ENCODE peak calls at places on chromosomes 16 and 17, in seven cellular contexts. Z, E, W, P, U, F and C are unnamed samples.

GRCh38 chr17:44900894-44901293 is 1.6 kb upstream of the EFTUD2 start:
- DNase-seq in Z (no peak), U (peak; percentile 76), W (peak; percentile 83), E (no peak), P (no peak), F (peak; percentile 84), C (no peak)

GRCh38 chr16:86476956-86477530 is 33.3 kb upstream of the FOXF1 start:
- DNase-seq in P (no peak), F (no peak), W (no peak), U (no peak), Z (no peak), E (no peak), C (no peak)

GRCh38 chr17:78332530-78332929 is 27.3 kb downstream of the SOCS3 start:
- DNase-seq in W (no peak), U (no peak), P (no peak), Z (no peak), F (no peak), E (no peak), C (no peak)

GRCh38 chr16:12639044-12639443 is 164.6 kb downstream of the CPPED1 start:
- DNase-seq in Z (peak; percentile 73), U (no peak), F (peak; percentile 62), E (no peak), P (no peak), W (peak; percentile 39), C (no peak)

GRCh38 chr16:85490971-85491771 is 122.0 kb upstream of the GSE1 start:
- DNase-seq in W (no peak), U (peak; percentile 9), P (peak; percentile 89), E (no peak), Z (peak; percentile 79), F (no peak), C (peak; percentile 88)

GRCh38 chr16:1474047-1474446 is 781 bp downstream of the CLCN7 start:
- DNase-seq in W (no peak), P (no peak), E (no peak), Z (no peak), F (no peak), U (peak; percentile 3), C (no peak)

GRCh38 chr16:86882586-86883280 is 304.4 kb downstream of the FOXL1 start:
- DNase-seq in Z (no peak), P (no peak), F (peak; percentile 62), U (peak; percentile 65), E (no peak), W (peak; percentile 88), C (no peak)

GRCh38 chr16:3856367-3857141 is 24.0 kb downstream of the CREBBP start:
- DNase-seq in F (no peak), E (no peak), P (no peak), Z (no peak), W (no peak), U (no peak), C (peak; percentile 57)

GRCh38 chr16:77786448-77786847 is 1.9 kb upstream of the VAT1L start:
- DNase-seq in W (no peak), P (no peak), Z (no peak), F (no peak), E (no peak), U (no peak), C (no peak)

GRCh38 chr17:59423137-59423703 is 91.8 kb downstream of the YPEL2 start:
- DNase-seq in W (peak; percentile 24), P (no peak), U (peak; percentile 68), Z (peak; percentile 77), F (peak; percentile 74), E (no peak), C (peak; percentile 80)

GRCh38 chr16:68800257-68800875 is 43.0 kb upstream of the TANGO6 start:
- DNase-seq in P (peak; percentile 82), Z (peak; percentile 64), E (no peak), W (peak; percentile 83), U (peak; percentile 85), F (peak; percentile 71), C (peak; percentile 93)

GRCh38 chr16:3858809-3859208 is 21.7 kb downstream of the CREBBP start:
- DNase-seq in F (no peak), P (no peak), U (no peak), E (no peak), W (no peak), Z (no peak), C (no peak)

GRCh38 chr17:48006936-48007703 is 30.5 kb downstream of the COPZ2 start:
- DNase-seq in F (no peak), E (no peak), W (no peak), Z (no peak), P (no peak), U (no peak), C (no peak)

DNA sequence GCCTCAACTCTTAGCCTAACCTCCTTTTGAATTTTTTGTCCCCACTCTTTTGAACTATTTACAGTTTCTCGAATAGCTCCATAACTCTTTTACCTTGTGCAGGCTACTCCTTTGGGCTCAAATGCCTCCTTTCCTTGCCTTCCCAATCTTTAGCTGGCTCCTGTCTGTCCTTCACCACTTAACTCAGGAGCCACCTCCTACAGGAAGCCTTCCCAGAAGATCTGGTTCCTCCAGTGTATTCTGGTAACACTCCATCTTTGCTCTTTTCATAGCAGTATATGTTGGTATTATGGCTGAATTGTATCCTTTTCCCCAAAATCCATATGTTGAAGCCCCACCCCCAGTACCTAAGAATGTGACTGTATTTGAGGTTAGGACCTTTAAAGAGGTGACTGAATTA is 9.0 kb upstream of the GRB2 start:
- DNase-seq in E (no peak), W (no peak), P (no peak), U (no peak), Z (no peak), F (no peak), C (no peak)
- H3K9ac ChIP-seq in E (no peak overlapping the region), W (no peak overlapping the region), P (no peak overlapping the region), U (no peak overlapping the region), Z (no peak overlapping the region), F (no peak overlapping the region), C (no peak overlapping the region)

GRCh38 chr17:81842725-81843504 is 8.1 kb upstream of the PPP1R27 start:
- DNase-seq in F (no peak), Z (no peak), W (no peak), E (peak; percentile 75), U (peak; percentile 23), P (no peak), C (no peak)

GRCh38 chr17:81844887-81845286 is 10.0 kb upstream of the PPP1R27 start:
- DNase-seq in W (no peak), F (no peak), U (no peak), Z (no peak), E (no peak), P (no peak), C (no peak)

GRCh38 chr17:81844327-81844851 is 9.5 kb upstream of the PPP1R27 start:
- DNase-seq in Z (no peak), E (no peak), W (no peak), P (no peak), U (no peak), F (no peak), C (no peak)

GRCh38 chr17:81842378-81842724 is 7.5 kb upstream of the PPP1R27 start:
- DNase-seq in P (no peak), E (no peak), Z (no peak), F (no peak), W (no peak), U (no peak), C (no peak)

GRCh38 chr17:81843713-81844326 is 9.0 kb upstream of the PPP1R27 start:
- DNase-seq in P (no peak), U (no peak), E (no peak), Z (no peak), F (no peak), W (no peak), C (no peak)
- H3K9me3 ChIP-seq in P (no peaks in the 10 kb centered on the region), U (no peaks in the 10 kb centered on the region), E (no peaks in the 10 kb centered on the region), Z (no peaks in the 10 kb centered on the region), F (no peaks in the 10 kb centered on the region), W (no peaks in the 10 kb centered on the region), C (no peaks in the 10 kb centered on the region)

GRCh38 chr16:80029706-80030481 is 429.4 kb upstream of the MAF start:
- DNase-seq in P (no peak), W (no peak), U (no peak), F (no peak), Z (no peak), E (no peak), C (peak; percentile 56)

GRCh38 chr16:80024443-80024842 is 423.9 kb upstream of the MAF start:
- DNase-seq in U (no peak), E (no peak), Z (no peak), W (no peak), P (no peak), F (no peak), C (no peak)

GRCh38 chr16:80028581-80029380 is 428.2 kb upstream of the MAF start:
- DNase-seq in U (no peak), F (no peak), P (no peak), E (no peak), Z (no peak), W (no peak), C (peak; percentile 76)

GRCh38 chr16:80029381-80029630 is 428.8 kb upstream of the MAF start:
- DNase-seq in P (no peak), Z (no peak), E (no peak), F (no peak), U (no peak), W (no peak), C (no peak)

DNA sequence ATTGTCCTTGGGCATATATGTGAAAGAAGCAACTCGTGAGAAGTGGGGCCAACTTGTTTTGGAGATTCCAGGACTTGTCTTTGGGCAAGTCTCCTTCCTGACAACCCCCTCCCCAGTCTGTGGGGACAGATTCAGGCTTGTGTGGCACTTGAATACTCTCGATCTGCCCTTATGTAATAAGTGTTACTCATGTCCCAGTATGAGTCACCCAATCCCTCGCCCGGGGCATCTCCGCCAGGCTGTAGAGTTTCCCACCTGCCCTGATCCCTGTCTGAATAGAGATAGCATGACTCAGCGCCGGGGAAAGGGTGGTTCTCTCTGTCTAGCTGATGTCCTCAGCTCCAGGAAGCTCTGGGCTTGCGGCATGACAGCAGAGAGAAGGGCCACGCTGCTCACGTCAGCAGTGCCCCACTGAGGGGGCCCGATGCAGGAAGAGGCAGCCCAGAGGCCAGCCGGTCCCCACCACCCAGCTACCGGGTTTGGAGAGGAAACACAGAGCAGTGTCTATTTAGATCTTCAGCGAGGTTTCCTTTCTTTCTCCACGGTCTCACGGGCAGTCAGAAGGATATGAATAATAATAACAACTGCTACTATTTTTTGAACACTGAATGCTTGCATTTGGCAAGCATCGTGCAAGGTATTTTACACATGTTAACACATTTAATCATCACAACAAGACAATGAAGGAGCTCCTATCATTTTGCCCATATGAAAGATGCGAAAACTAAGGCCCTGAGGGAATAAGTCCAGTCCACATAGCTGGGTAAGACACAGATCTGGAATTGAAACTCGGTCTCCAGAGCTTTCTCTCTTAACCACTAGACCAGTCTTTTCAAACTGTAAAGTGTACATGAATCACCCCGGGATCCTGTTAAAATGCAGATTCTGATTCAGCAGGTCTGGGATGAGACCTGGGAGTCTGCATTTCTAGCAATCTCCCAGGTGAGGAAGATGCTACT is 426.7 kb upstream of the MAF start:
- DNase-seq in W (peak; percentile 72), U (peak; percentile 86), Z (peak; percentile 76), E (peak; percentile 84), P (no peak), F (peak; percentile 95), C (peak; percentile 92)
- H3K9ac ChIP-seq in W (no peak overlapping the region), U (peak overlapping the region; percentile 20), Z (peak overlapping the region; percentile 32), E (no peak overlapping the region), P (no peak overlapping the region), F (no peak overlapping the region), C (no peak overlapping the region)

GRCh38 chr16:7545251-7545650 is 212.6 kb downstream of the RBFOX1 start:
- DNase-seq in F (no peak), U (no peak), E (no peak), P (no peak), Z (no peak), W (no peak), C (no peak)

GRCh38 chr16:7550096-7550495 is 217.5 kb downstream of the RBFOX1 start:
- DNase-seq in P (no peak), U (no peak), W (no peak), E (no peak), F (no peak), Z (no peak), C (no peak)

GRCh38 chr16:7547736-7548135 is 215.1 kb downstream of the RBFOX1 start:
- DNase-seq in P (no peak), U (no peak), F (no peak), Z (no peak), W (no peak), E (no peak), C (no peak)

GRCh38 chr16:7548796-7549318 is 216.2 kb downstream of the RBFOX1 start:
- DNase-seq in W (no peak), P (no peak), Z (no peak), E (no peak), U (no peak), F (no peak), C (no peak)
- H3K9me3 ChIP-seq in W (peaks cover 15% of the 10 kb centered on the region), P (no peaks in the 10 kb centered on the region), Z (no peaks in the 10 kb centered on the region), E (no peaks in the 10 kb centered on the region), U (no peaks in the 10 kb centered on the region), F (no peaks in the 10 kb centered on the region), C (no peaks in the 10 kb centered on the region)